ENCODE peak calls at places on chromosomes 6 and 20, in nine cellular contexts. One of them, this sample, is unnamed.

GRCh38 chr6:66435321-66435720 is 728.3 kb upstream of the EYS start:
- DNase-seq in upper lobe of right lung: no peak
- DNase-seq in mammary epithelial cell: no peak
- DNase-seq in aorta: no peak
- DNase-seq in lung: no peak
- DNase-seq in H9: no peak
- DNase-seq in SJSA1: no peak
- DNase-seq in psoas muscle: no peak
- DNase-seq in A549: no peak
- DNase-seq in this sample: no peak

GRCh38 chr20:62219992-62220665 is at the start of gene HRH3:
- DNase-seq in aorta: no peak
- DNase-seq in SJSA1: no peak
- DNase-seq in lung: no peak
- DNase-seq in psoas muscle: peak; percentile 72
- DNase-seq in upper lobe of right lung: no peak
- DNase-seq in H9: peak; percentile 82
- DNase-seq in mammary epithelial cell: no peak
- DNase-seq in A549: no peak
- DNase-seq in this sample: peak; percentile 94

GRCh38 chr20:61420056-61420455 is 168.0 kb downstream of the CDH4 start:
- DNase-seq in A549: no peak
- DNase-seq in mammary epithelial cell: no peak
- DNase-seq in lung: no peak
- DNase-seq in SJSA1: no peak
- DNase-seq in psoas muscle: no peak
- DNase-seq in upper lobe of right lung: no peak
- DNase-seq in H9: no peak
- DNase-seq in aorta: no peak
- DNase-seq in this sample: no peak

GRCh38 chr6:37038297-37039198 is 33.1 kb downstream of the FGD2 start:
- DNase-seq in upper lobe of right lung: no peak
- DNase-seq in lung: no peak
- DNase-seq in SJSA1: no peak
- DNase-seq in H9: no peak
- DNase-seq in aorta: peak; percentile 76
- DNase-seq in A549: no peak
- DNase-seq in psoas muscle: peak; percentile 83
- DNase-seq in mammary epithelial cell: no peak
- DNase-seq in this sample: no peak

GRCh38 chr6:131894735-131895424 is 56.3 kb downstream of the CCN2 start:
- DNase-seq in H9: no peak
- DNase-seq in upper lobe of right lung: no peak
- DNase-seq in mammary epithelial cell: no peak
- DNase-seq in A549: no peak
- DNase-seq in psoas muscle: no peak
- DNase-seq in aorta: no peak
- DNase-seq in SJSA1: no peak
- DNase-seq in lung: no peak
- DNase-seq in this sample: no peak

GRCh38 chr6:46592046-46592445 is 60.6 kb downstream of the CYP39A1 start:
- DNase-seq in mammary epithelial cell: no peak
- DNase-seq in H9: no peak
- DNase-seq in upper lobe of right lung: no peak
- DNase-seq in SJSA1: no peak
- DNase-seq in A549: no peak
- DNase-seq in psoas muscle: no peak
- DNase-seq in aorta: no peak
- DNase-seq in lung: no peak
- DNase-seq in this sample: no peak

GRCh38 chr6:23441813-23442212 is 684.2 kb upstream of the NRSN1 start:
- DNase-seq in aorta: no peak
- DNase-seq in lung: no peak
- DNase-seq in H9: no peak
- DNase-seq in A549: no peak
- DNase-seq in upper lobe of right lung: no peak
- DNase-seq in SJSA1: no peak
- DNase-seq in psoas muscle: no peak
- DNase-seq in mammary epithelial cell: no peak
- DNase-seq in this sample: no peak

GRCh38 chr6:37657117-37657886 is 40.4 kb downstream of the MDGA1 start:
- DNase-seq in mammary epithelial cell: peak; percentile 89
- DNase-seq in A549: peak; percentile 54
- DNase-seq in upper lobe of right lung: no peak
- DNase-seq in psoas muscle: no peak
- DNase-seq in aorta: no peak
- DNase-seq in H9: no peak
- DNase-seq in SJSA1: no peak
- DNase-seq in lung: no peak
- DNase-seq in this sample: no peak

GRCh38 chr20:13449868-13450441 is 188.8 kb downstream of the TASP1 start:
- DNase-seq in H9: no peak
- DNase-seq in lung: no peak
- DNase-seq in A549: no peak
- DNase-seq in aorta: no peak
- DNase-seq in psoas muscle: no peak
- DNase-seq in mammary epithelial cell: no peak
- DNase-seq in upper lobe of right lung: no peak
- DNase-seq in SJSA1: no peak
- DNase-seq in this sample: no peak

GRCh38 chr20:47008842-47009518 is 114.3 kb downstream of the EYA2 start:
- DNase-seq in aorta: no peak
- DNase-seq in mammary epithelial cell: no peak
- DNase-seq in H9: no peak
- DNase-seq in psoas muscle: no peak
- DNase-seq in SJSA1: no peak
- DNase-seq in A549: no peak
- DNase-seq in lung: no peak
- DNase-seq in upper lobe of right lung: peak; percentile 21
- DNase-seq in this sample: no peak

GRCh38 chr6:118580585-118581419 is 32.7 kb downstream of the PLN start:
- DNase-seq in aorta: peak; percentile 69
- DNase-seq in mammary epithelial cell: peak; percentile 66
- DNase-seq in SJSA1: no peak
- DNase-seq in upper lobe of right lung: no peak
- DNase-seq in psoas muscle: peak; percentile 91
- DNase-seq in H9: peak; percentile 67
- DNase-seq in A549: peak; percentile 13
- DNase-seq in lung: peak; percentile 39
- DNase-seq in this sample: peak; percentile 78

GRCh38 chr20:20207291-20207690 is 155.0 kb downstream of the CFAP61 start:
- DNase-seq in psoas muscle: no peak
- DNase-seq in SJSA1: no peak
- DNase-seq in mammary epithelial cell: no peak
- DNase-seq in upper lobe of right lung: no peak
- DNase-seq in H9: peak; percentile 52
- DNase-seq in lung: no peak
- DNase-seq in A549: no peak
- DNase-seq in aorta: no peak
- DNase-seq in this sample: no peak

GRCh38 chr20:20432618-20433286 is 64.8 kb downstream of the INSM1 start:
- DNase-seq in SJSA1: no peak
- DNase-seq in aorta: no peak
- DNase-seq in psoas muscle: no peak
- DNase-seq in mammary epithelial cell: no peak
- DNase-seq in lung: no peak
- DNase-seq in H9: no peak
- DNase-seq in upper lobe of right lung: no peak
- DNase-seq in A549: no peak
- DNase-seq in this sample: no peak

GRCh38 chr6:37347177-37348145 is 6.3 kb upstream of the RNF8 start:
- DNase-seq in psoas muscle: no peak
- DNase-seq in mammary epithelial cell: no peak
- DNase-seq in aorta: no peak
- DNase-seq in upper lobe of right lung: no peak
- DNase-seq in SJSA1: no peak
- DNase-seq in H9: no peak
- DNase-seq in lung: no peak
- DNase-seq in A549: no peak
- DNase-seq in this sample: no peak

DNA sequence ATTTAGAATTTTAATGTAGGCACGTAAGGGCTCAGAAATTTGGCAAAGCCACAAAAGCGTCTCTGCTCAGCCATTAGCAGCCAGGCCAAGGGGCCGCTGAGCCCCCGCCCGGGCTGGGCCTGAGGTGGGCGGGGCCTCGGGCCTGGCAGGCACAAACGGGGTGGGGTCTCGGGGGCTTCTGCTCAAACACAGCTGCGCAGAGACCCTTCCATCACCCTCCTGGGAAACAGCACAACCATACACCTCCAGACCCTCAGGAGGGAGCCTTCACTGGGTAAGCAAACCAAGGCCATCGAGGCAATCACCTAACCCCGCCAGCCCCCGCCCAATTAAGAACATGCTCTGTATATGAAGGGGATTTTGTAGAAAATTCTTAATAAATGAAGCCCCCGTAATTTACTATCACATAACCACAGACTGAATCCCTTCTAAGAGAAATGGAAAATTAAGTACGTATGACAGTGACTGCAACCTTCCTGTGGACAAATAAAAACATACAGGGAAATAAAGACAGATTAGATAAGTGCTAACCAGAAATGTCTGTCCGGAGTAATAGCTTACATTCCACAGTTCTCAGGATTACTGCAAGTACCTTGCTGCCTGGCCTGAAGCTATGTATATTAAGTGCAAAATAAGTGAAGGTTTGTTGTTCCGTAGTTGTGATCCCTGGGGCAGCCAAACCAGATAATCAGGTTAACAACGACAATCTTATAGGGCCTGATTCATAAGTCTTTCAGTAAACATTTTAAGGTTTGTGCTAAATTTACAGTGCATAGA is 3.0 kb downstream of the NEDD9 start:
- DNase-seq in H9: peak; percentile 72
- DNase-seq in aorta: peak; percentile 39
- DNase-seq in SJSA1: no peak
- DNase-seq in mammary epithelial cell: peak; percentile 69
- DNase-seq in upper lobe of right lung: no peak
- DNase-seq in A549: no peak
- DNase-seq in lung: no peak
- DNase-seq in psoas muscle: no peak
- DNase-seq in this sample: peak; percentile 81
- H3K4me1 ChIP-seq in H9: no peaks in the 10 kb centered on the region
- H3K4me1 ChIP-seq in aorta: peaks cover 3% of the 10 kb centered on the region
- H3K4me1 ChIP-seq in SJSA1: peaks cover 49% of the 10 kb centered on the region
- H3K4me1 ChIP-seq in mammary epithelial cell: peaks cover 29% of the 10 kb centered on the region
- H3K4me1 ChIP-seq in upper lobe of right lung: peaks cover 38% of the 10 kb centered on the region
- H3K4me1 ChIP-seq in A549: peaks cover 49% of the 10 kb centered on the region
- H3K4me1 ChIP-seq in lung: peaks cover 5% of the 10 kb centered on the region
- H3K4me1 ChIP-seq in psoas muscle: peaks cover 7% of the 10 kb centered on the region
- H3K4me1 ChIP-seq in this sample: peaks cover 16% of the 10 kb centered on the region

DNA sequence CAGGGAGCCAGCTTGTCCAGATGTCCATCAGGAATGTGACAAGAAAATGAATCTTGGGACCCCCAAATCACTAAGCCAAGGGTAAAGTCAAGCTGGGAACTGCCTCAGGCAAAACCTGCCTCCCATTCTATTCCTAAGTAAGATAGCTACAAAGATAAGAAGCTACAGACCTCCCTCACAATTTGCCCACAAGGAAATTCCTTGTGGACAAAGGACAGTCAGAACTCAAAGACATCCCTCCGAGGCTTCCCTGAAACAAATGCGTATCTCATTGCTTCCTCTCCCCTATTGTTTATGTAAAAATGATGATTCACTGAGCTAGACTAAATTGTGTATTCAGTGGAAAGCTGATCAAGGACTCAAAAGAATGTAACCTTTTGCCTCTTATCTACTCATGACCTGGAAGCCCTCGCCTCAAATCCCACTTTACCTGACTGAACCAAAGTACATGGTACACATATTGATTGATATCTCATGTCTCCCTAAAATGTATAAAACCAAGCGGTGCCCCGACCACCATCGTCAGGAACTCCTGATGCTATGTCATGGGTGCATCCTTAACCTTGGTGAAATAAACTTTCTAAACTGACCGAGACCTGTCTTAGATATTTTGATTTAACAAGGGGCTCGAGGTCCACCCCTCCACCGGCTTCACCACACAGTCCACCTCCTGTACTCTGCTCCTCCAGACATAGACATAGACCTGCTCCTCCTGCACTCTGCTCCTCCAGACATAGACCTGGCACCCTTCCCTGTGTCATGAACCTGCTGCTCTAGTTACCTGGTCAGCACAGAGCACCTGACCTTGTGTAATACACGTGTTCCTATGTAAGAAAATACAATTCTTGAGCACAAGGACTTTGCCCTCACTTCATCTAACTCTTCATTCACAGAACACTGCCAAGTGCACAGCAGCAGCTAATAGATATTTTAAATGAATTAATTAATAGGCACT is 81.4 kb downstream of the WDR27 start:
- DNase-seq in upper lobe of right lung: no peak
- DNase-seq in psoas muscle: no peak
- DNase-seq in lung: no peak
- DNase-seq in H9: no peak
- DNase-seq in A549: no peak
- DNase-seq in mammary epithelial cell: peak; percentile 50
- DNase-seq in aorta: no peak
- DNase-seq in SJSA1: peak; percentile 75
- DNase-seq in this sample: peak; percentile 71
- H3K4me1 ChIP-seq in upper lobe of right lung: no peaks in the 10 kb centered on the region
- H3K4me1 ChIP-seq in psoas muscle: no peaks in the 10 kb centered on the region
- H3K4me1 ChIP-seq in lung: no peaks in the 10 kb centered on the region
- H3K4me1 ChIP-seq in H9: peaks cover 13% of the 10 kb centered on the region
- H3K4me1 ChIP-seq in A549: peaks cover 27% of the 10 kb centered on the region
- H3K4me1 ChIP-seq in mammary epithelial cell: peaks cover 26% of the 10 kb centered on the region
- H3K4me1 ChIP-seq in aorta: no peaks in the 10 kb centered on the region
- H3K4me1 ChIP-seq in SJSA1: peaks cover 30% of the 10 kb centered on the region
- H3K4me1 ChIP-seq in this sample: peaks cover 17% of the 10 kb centered on the region

GRCh38 chr6:17600527-17601388 is 656 bp downstream of the FAM8A1 start:
- DNase-seq in H9: peak; percentile 64
- DNase-seq in SJSA1: peak; percentile 47
- DNase-seq in upper lobe of right lung: peak; percentile 85
- DNase-seq in mammary epithelial cell: peak; percentile 50
- DNase-seq in lung: peak; percentile 37
- DNase-seq in psoas muscle: peak; percentile 79
- DNase-seq in A549: no peak
- DNase-seq in aorta: peak; percentile 66
- DNase-seq in this sample: peak; percentile 84
- H3K4me1 ChIP-seq in H9: no peaks in the 10 kb centered on the region
- H3K4me1 ChIP-seq in SJSA1: peaks cover 10% of the 10 kb centered on the region
- H3K4me1 ChIP-seq in upper lobe of right lung: peaks cover 7% of the 10 kb centered on the region
- H3K4me1 ChIP-seq in mammary epithelial cell: peaks cover 3% of the 10 kb centered on the region
- H3K4me1 ChIP-seq in lung: peaks cover 4% of the 10 kb centered on the region
- H3K4me1 ChIP-seq in psoas muscle: peaks cover 10% of the 10 kb centered on the region
- H3K4me1 ChIP-seq in A549: peaks cover 21% of the 10 kb centered on the region
- H3K4me1 ChIP-seq in aorta: no peaks in the 10 kb centered on the region
- H3K4me1 ChIP-seq in this sample: no peaks in the 10 kb centered on the region

DNA sequence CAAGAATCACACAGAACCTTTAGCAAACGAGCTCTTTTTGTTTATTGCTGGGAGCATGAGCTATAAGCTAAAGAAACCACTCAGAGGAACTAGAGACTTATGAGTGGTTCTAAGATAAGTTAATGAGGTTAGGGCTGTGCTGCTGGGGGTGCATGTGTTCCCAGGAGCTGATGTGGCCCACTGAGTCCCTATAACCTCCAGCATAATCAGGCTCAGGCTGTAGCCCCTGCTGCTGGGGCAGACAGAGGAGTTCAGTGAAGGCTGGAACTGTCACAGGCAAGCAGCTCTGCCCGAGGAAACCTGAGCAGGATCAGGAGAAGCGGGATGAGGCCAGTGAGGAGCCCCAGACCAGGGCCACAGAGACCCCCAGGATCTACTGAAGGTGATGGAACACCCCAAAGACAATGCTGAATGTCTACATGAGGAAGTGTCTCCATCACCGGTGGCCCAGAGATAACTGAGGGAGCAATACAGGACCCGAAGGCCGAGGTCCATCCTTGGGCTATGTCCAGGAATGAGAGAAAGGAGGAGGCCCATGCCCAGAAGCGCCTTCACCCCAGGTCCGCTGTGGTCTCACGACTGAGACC is 17.3 kb downstream of the TUBB2B start:
- DNase-seq in mammary epithelial cell: no peak
- DNase-seq in SJSA1: no peak
- DNase-seq in lung: no peak
- DNase-seq in H9: no peak
- DNase-seq in psoas muscle: no peak
- DNase-seq in aorta: no peak
- DNase-seq in A549: no peak
- DNase-seq in upper lobe of right lung: no peak
- DNase-seq in this sample: peak; percentile 51
- H3K4me1 ChIP-seq in mammary epithelial cell: peaks cover 33% of the 10 kb centered on the region
- H3K4me1 ChIP-seq in SJSA1: peaks cover 24% of the 10 kb centered on the region
- H3K4me1 ChIP-seq in lung: no peaks in the 10 kb centered on the region
- H3K4me1 ChIP-seq in H9: peaks cover 5% of the 10 kb centered on the region
- H3K4me1 ChIP-seq in psoas muscle: no peaks in the 10 kb centered on the region
- H3K4me1 ChIP-seq in aorta: no peaks in the 10 kb centered on the region
- H3K4me1 ChIP-seq in A549: peaks cover 16% of the 10 kb centered on the region
- H3K4me1 ChIP-seq in upper lobe of right lung: no peaks in the 10 kb centered on the region
- H3K4me1 ChIP-seq in this sample: peaks cover 23% of the 10 kb centered on the region

This sample was measured in endodermal cell.